ENCODE peak calls at places on chromosomes 2 and 18, in four cellular contexts. K is CD8-positive, alpha-beta memory T cell; R is body of pancreas; C is iPS DF 6.9. B is an unnamed sample.

GRCh38 chr2:191845876-191846786 is 757 bp downstream of the CAVIN2 start:
- DNase-seq in K (no peak), R (no peak), C (no peak), B (no peak)

GRCh38 chr2:203155406-203155805 is 83.4 kb upstream of the CYP20A1 start:
- DNase-seq in R (no peak), K (no peak), C (no peak), B (no peak)

GRCh38 chr2:167692191-167692590 is 555.2 kb downstream of the STK39 start:
- DNase-seq in C (no peak), K (no peak), R (no peak), B (no peak)

GRCh38 chr2:220789961-220790360 is 782.1 kb downstream of the EPHA4 start:
- DNase-seq in C (no peak), R (no peak), K (no peak), B (peak; percentile 5)

GRCh38 chr2:193989645-193990044 is 1667.4 kb upstream of the SLC39A10 start:
- DNase-seq in C (no peak), R (no peak), K (no peak), B (no peak)

GRCh38 chr18:49628993-49629795 is 67.3 kb downstream of the LIPG start:
- DNase-seq in K (no peak), R (peak; percentile 60), C (no peak), B (no peak)

GRCh38 chr18:50079571-50080295 is 115.2 kb downstream of the MYO5B start:
- DNase-seq in K (no peak), R (peak; percentile 86), C (no peak), B (no peak)

GRCh38 chr2:241673189-241673663 is 13.4 kb downstream of the DTYMK start:
- DNase-seq in C (no peak), R (no peak), K (no peak), B (no peak)

GRCh38 chr18:28541276-28541930 is 364.5 kb upstream of the CDH2 start:
- DNase-seq in C (no peak), R (no peak), K (no peak), B (no peak)
- H3K27ac ChIP-seq in C (no peak overlapping the region), R (no peak overlapping the region), K (no peak overlapping the region), B (no peak overlapping the region)

DNA sequence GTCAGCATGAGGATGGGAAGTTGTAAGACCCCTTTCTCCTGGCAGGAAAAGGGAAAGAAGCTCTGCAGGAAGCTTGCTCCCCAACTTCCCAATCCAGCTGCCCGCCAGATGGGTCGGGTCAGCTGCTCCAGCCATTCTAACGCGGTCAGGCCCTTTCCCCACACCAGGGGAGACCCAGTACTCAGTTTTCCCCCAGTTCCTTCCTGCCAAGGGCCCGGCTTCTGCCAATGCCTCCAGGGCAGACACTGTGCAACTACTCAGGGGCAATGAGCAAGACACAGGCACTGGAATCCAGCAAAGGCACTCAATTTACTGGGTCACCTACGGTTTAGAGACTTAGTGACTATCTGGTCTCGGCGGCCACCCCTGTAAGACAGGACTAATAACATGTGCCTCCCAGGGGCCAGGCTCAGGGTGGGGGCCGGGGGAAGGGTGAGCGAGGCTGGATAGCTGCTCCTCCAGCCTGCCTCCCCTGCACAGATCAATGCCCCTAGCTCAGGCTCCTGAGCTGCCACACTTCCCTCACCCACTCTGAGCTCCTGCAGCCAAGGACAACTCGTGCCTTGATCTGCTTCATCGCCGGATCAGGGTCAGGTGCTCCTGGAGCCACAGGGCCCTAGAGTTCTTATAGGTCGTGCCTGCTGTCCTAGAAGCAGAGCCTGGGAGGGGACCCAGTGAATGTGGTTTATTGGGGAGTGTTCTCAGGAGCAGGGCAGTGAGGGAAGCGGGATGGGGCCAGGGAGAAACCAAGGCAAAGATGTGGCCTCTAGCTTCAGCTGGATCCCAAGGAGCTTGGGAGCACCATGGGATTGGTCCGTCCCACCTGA is 171.1 kb downstream of the ZFP36L2 start:
- DNase-seq in K (no peak), C (no peak), R (no peak), B (no peak)
- H3K27ac ChIP-seq in K (no peak overlapping the region), C (no peak overlapping the region), R (no peak overlapping the region), B (no peak overlapping the region)

DNA sequence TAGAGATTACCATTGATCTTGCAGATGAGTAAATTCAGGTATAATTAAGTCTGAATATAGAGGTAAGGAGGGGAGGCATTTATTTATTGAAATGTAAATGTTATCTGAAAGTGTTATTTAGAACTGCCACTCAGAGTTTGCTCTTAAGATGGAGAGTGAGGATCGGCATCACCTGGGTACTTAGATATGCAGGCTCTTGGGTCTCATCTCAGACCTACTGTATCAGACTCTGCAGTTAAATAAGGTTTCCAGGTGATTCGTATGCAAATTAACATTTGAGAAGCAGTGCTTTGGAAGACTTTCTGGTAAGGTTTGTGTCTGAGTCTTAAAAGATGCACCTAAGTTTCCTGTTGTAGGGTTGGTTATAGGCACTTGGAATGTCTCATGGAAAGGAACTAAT is 9.2 kb downstream of the HTR2B start:
- DNase-seq in C (no peak), K (no peak), R (no peak), B (no peak)
- H3K27ac ChIP-seq in C (no peak overlapping the region), K (no peak overlapping the region), R (no peak overlapping the region), B (no peak overlapping the region)

GRCh38 chr2:86610871-86611270 is 12.8 kb downstream of the RNF103 start:
- DNase-seq in R (no peak), C (no peak), K (no peak), B (no peak)
- H3K27ac ChIP-seq in R (no peak overlapping the region), C (no peak overlapping the region), K (no peak overlapping the region), B (no peak overlapping the region)